ENCODE peak calls at places on chromosomes 11 and 22, in seven cellular contexts. One of them, this sample, is unnamed.

GRCh38 chr11:100902454-100903141 is 215.5 kb downstream of the ARHGAP42 start:
- DNase-seq in IMR-90: no peak
- DNase-seq in neuronal stem cell: no peak
- DNase-seq in H9: no peak
- DNase-seq in mesendoderm: no peak
- DNase-seq in mesenchymal stem cell: no peak
- DNase-seq in trophoblast cell: peak; percentile 7
- DNase-seq in this sample: no peak

GRCh38 chr11:16814410-16815046 is 76.1 kb downstream of the C11orf58 start:
- DNase-seq in IMR-90: no peak
- DNase-seq in neuronal stem cell: no peak
- DNase-seq in H9: no peak
- DNase-seq in mesendoderm: no peak
- DNase-seq in mesenchymal stem cell: no peak
- DNase-seq in trophoblast cell: no peak
- DNase-seq in this sample: no peak

GRCh38 chr11:83574516-83574915 is 288.3 kb upstream of the CCDC90B start:
- DNase-seq in IMR-90: peak; percentile 58
- DNase-seq in neuronal stem cell: no peak
- DNase-seq in H9: no peak
- DNase-seq in mesendoderm: peak; percentile 44
- DNase-seq in mesenchymal stem cell: peak; percentile 18
- DNase-seq in trophoblast cell: peak; percentile 7
- DNase-seq in this sample: no peak

GRCh38 chr22:38260760-38261477 is 11.9 kb downstream of the TMEM184B start:
- DNase-seq in IMR-90: peak; percentile 29
- DNase-seq in neuronal stem cell: peak; percentile 49
- DNase-seq in H9: no peak
- DNase-seq in mesendoderm: no peak
- DNase-seq in mesenchymal stem cell: no peak
- DNase-seq in trophoblast cell: no peak
- DNase-seq in this sample: no peak

GRCh38 chr11:62880231-62880802 is 379 bp upstream of the SLC3A2 start:
- DNase-seq in IMR-90: peak; percentile 88
- DNase-seq in neuronal stem cell: no peak
- DNase-seq in H9: no peak
- DNase-seq in mesendoderm: no peak
- DNase-seq in mesenchymal stem cell: peak; percentile 68
- DNase-seq in trophoblast cell: peak; percentile 32
- DNase-seq in this sample: no peak

GRCh38 chr22:45645526-45646414 is 25.9 kb upstream of the ATXN10 start:
- DNase-seq in IMR-90: peak; percentile 35
- DNase-seq in neuronal stem cell: peak; percentile 65
- DNase-seq in H9: peak; percentile 85
- DNase-seq in mesendoderm: peak; percentile 72
- DNase-seq in mesenchymal stem cell: peak; percentile 46
- DNase-seq in trophoblast cell: peak; percentile 79
- DNase-seq in this sample: no peak

GRCh38 chr11:113387605-113388211 is at the start of gene ANKK1:
- DNase-seq in IMR-90: no peak
- DNase-seq in neuronal stem cell: peak; percentile 29
- DNase-seq in H9: peak; percentile 87
- DNase-seq in mesendoderm: peak; percentile 77
- DNase-seq in mesenchymal stem cell: no peak
- DNase-seq in trophoblast cell: peak; percentile 39
- DNase-seq in this sample: peak; percentile 41

GRCh38 chr22:46737976-46738641 is at the start of gene CERK:
- DNase-seq in IMR-90: peak; percentile 62
- DNase-seq in neuronal stem cell: peak; percentile 56
- DNase-seq in H9: peak; percentile 61
- DNase-seq in mesendoderm: peak; percentile 69
- DNase-seq in mesenchymal stem cell: peak; percentile 81
- DNase-seq in trophoblast cell: peak; percentile 41
- DNase-seq in this sample: no peak

GRCh38 chr11:82267186-82267585 is 466.5 kb downstream of the FAM181B start:
- DNase-seq in IMR-90: no peak
- DNase-seq in neuronal stem cell: no peak
- DNase-seq in H9: no peak
- DNase-seq in mesendoderm: no peak
- DNase-seq in mesenchymal stem cell: no peak
- DNase-seq in trophoblast cell: no peak
- DNase-seq in this sample: no peak

GRCh38 chr11:133041165-133041564 is 491.1 kb downstream of the OPCML start:
- DNase-seq in IMR-90: no peak
- DNase-seq in neuronal stem cell: no peak
- DNase-seq in H9: no peak
- DNase-seq in mesendoderm: no peak
- DNase-seq in mesenchymal stem cell: no peak
- DNase-seq in trophoblast cell: no peak
- DNase-seq in this sample: no peak

GRCh38 chr11:71396548-71397123 is 51.6 kb downstream of the DHCR7 start:
- DNase-seq in IMR-90: no peak
- DNase-seq in neuronal stem cell: no peak
- DNase-seq in H9: no peak
- DNase-seq in mesendoderm: no peak
- DNase-seq in mesenchymal stem cell: no peak
- DNase-seq in trophoblast cell: no peak
- DNase-seq in this sample: no peak

GRCh38 chr11:129785383-129786111 is 30.1 kb upstream of the TMEM45B start:
- DNase-seq in IMR-90: peak; percentile 1
- DNase-seq in neuronal stem cell: no peak
- DNase-seq in H9: no peak
- DNase-seq in mesendoderm: peak; percentile 23
- DNase-seq in mesenchymal stem cell: no peak
- DNase-seq in trophoblast cell: peak; percentile 31
- DNase-seq in this sample: no peak

GRCh38 chr11:70243912-70244652 is 26.4 kb upstream of the PPFIA1 start:
- DNase-seq in IMR-90: no peak
- DNase-seq in neuronal stem cell: no peak
- DNase-seq in H9: no peak
- DNase-seq in mesendoderm: no peak
- DNase-seq in mesenchymal stem cell: peak; percentile 12
- DNase-seq in trophoblast cell: peak; percentile 83
- DNase-seq in this sample: no peak

GRCh38 chr22:42990131-42990838 is 24.7 kb downstream of the PACSIN2 start:
- DNase-seq in IMR-90: peak; percentile 89
- DNase-seq in neuronal stem cell: no peak
- DNase-seq in H9: no peak
- DNase-seq in mesendoderm: peak; percentile 80
- DNase-seq in mesenchymal stem cell: peak; percentile 86
- DNase-seq in trophoblast cell: peak; percentile 97
- DNase-seq in this sample: no peak

GRCh38 chr11:47123094-47123493 is 53.6 kb downstream of the ARFGAP2 start:
- DNase-seq in IMR-90: no peak
- DNase-seq in neuronal stem cell: no peak
- DNase-seq in H9: no peak
- DNase-seq in mesendoderm: no peak
- DNase-seq in mesenchymal stem cell: no peak
- DNase-seq in trophoblast cell: no peak
- DNase-seq in this sample: no peak

GRCh38 chr22:37559901-37560681 is at the start of gene CDC42EP1:
- DNase-seq in IMR-90: peak; percentile 36
- DNase-seq in neuronal stem cell: no peak
- DNase-seq in H9: peak; percentile 47
- DNase-seq in mesendoderm: peak; percentile 84
- DNase-seq in mesenchymal stem cell: peak; percentile 64
- DNase-seq in trophoblast cell: peak; percentile 53
- DNase-seq in this sample: no peak

GRCh38 chr11:125976156-125976555 is 30.3 kb downstream of the VSIG10L2 start:
- DNase-seq in IMR-90: no peak
- DNase-seq in neuronal stem cell: no peak
- DNase-seq in H9: no peak
- DNase-seq in mesendoderm: no peak
- DNase-seq in mesenchymal stem cell: no peak
- DNase-seq in trophoblast cell: no peak
- DNase-seq in this sample: no peak

GRCh38 chr11:125975634-125976033 is 29.8 kb downstream of the VSIG10L2 start:
- DNase-seq in IMR-90: no peak
- DNase-seq in neuronal stem cell: no peak
- DNase-seq in H9: no peak
- DNase-seq in mesendoderm: no peak
- DNase-seq in mesenchymal stem cell: no peak
- DNase-seq in trophoblast cell: no peak
- DNase-seq in this sample: no peak

GRCh38 chr11:125978778-125979378 is 33.0 kb downstream of the VSIG10L2 start:
- DNase-seq in IMR-90: no peak
- DNase-seq in neuronal stem cell: no peak
- DNase-seq in H9: no peak
- DNase-seq in mesendoderm: no peak
- DNase-seq in mesenchymal stem cell: no peak
- DNase-seq in trophoblast cell: no peak
- DNase-seq in this sample: no peak

GRCh38 chr11:125978171-125978570 is 32.3 kb downstream of the VSIG10L2 start:
- DNase-seq in IMR-90: no peak
- DNase-seq in neuronal stem cell: no peak
- DNase-seq in H9: no peak
- DNase-seq in mesendoderm: no peak
- DNase-seq in mesenchymal stem cell: no peak
- DNase-seq in trophoblast cell: no peak
- DNase-seq in this sample: no peak

DNA sequence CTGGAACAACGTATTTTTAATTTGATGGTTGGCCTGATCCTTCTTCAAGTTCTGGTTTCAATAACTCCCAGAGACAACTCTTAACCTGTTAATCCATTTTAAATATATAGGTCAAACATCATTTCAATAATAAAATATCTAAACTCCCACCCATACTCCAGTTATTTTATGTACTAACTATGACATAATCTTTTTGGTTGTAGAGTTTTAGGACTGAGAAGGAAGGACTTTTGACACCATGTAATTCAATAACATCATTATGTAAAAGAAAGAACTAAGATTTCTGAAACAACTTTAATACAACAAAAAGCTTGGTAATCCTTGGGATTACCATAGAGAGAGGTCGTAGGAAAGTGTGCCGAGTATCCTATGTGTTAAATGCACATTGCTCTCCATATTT is 31.5 kb downstream of the VSIG10L2 start:
- DNase-seq in IMR-90: no peak
- DNase-seq in neuronal stem cell: no peak
- DNase-seq in H9: no peak
- DNase-seq in mesendoderm: no peak
- DNase-seq in mesenchymal stem cell: no peak
- DNase-seq in trophoblast cell: no peak
- DNase-seq in this sample: no peak
- H3K23ac ChIP-seq in IMR-90: no peak overlapping the region
- H3K23ac ChIP-seq in neuronal stem cell: no peak overlapping the region
- H3K23ac ChIP-seq in H9: no peak overlapping the region
- H3K23ac ChIP-seq in mesendoderm: no peak overlapping the region
- H3K23ac ChIP-seq in mesenchymal stem cell: no peak overlapping the region
- H3K23ac ChIP-seq in trophoblast cell: no peak overlapping the region
- H3K23ac ChIP-seq in this sample: no peak overlapping the region

DNA sequence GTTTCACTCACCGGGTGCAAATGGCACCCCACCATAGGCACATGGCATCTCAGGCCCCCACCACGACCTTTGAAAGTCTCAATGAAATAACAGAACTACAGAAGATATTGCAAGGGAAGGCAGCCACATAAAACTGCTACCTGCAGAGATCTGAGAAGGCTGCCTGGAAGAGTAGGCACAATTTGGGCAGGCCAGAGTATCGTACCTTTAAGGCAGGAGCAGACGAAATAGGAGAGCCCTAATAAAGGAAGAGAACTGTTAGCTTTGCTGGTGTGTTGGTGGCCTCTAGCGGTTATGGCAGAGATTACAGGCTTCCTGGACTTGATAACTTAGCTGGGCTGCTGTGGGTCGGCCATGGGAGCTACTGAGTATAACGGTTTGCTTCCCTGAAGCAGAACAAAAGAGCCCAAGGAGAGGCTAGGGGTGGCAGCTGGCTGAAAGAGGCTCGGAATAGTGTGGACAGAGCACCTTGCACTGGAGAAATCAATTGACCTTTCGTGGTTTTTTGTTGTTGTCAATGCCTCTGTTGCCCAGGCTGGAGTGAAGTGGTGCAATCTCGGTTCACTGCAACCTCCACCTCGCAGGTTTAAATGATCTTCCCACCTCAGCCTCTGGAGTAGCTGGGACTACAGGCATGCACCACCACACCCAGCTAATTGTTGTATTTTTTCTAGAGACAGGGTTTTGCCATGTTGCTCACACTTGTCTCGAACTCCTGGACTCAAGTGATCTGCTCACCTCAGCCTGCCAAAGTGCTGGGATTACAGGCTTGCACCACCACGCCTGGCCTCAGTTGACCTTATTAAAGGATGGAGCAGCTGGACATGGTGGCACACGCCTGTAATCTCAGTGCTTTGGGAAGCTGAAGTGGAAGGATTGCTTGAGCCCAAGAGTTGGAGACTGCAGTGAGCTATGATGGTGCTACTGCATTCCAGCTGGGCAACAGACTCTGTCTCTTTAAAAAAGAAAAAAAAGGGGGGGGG is 4.8 kb downstream of the SDF2L1 start:
- DNase-seq in IMR-90: peak; percentile 74
- DNase-seq in neuronal stem cell: peak; percentile 78
- DNase-seq in H9: peak; percentile 77
- DNase-seq in mesendoderm: peak; percentile 88
- DNase-seq in mesenchymal stem cell: peak; percentile 84
- DNase-seq in trophoblast cell: peak; percentile 95
- DNase-seq in this sample: no peak
- H3K23ac ChIP-seq in IMR-90: no peak overlapping the region
- H3K23ac ChIP-seq in neuronal stem cell: peak overlapping the region; percentile 3
- H3K23ac ChIP-seq in H9: no peak overlapping the region
- H3K23ac ChIP-seq in mesendoderm: no peak overlapping the region
- H3K23ac ChIP-seq in mesenchymal stem cell: peak overlapping the region; percentile 26
- H3K23ac ChIP-seq in trophoblast cell: no peak overlapping the region
- H3K23ac ChIP-seq in this sample: no peak overlapping the region

GRCh38 chr11:2415601-2416380 is 15.2 kb downstream of the TSSC4 start:
- DNase-seq in IMR-90: no peak
- DNase-seq in neuronal stem cell: no peak
- DNase-seq in H9: peak; percentile 44
- DNase-seq in mesendoderm: no peak
- DNase-seq in mesenchymal stem cell: no peak
- DNase-seq in trophoblast cell: no peak
- DNase-seq in this sample: no peak
- H3K23ac ChIP-seq in IMR-90: no peak overlapping the region
- H3K23ac ChIP-seq in neuronal stem cell: peak overlapping the region; percentile 65
- H3K23ac ChIP-seq in H9: no peak overlapping the region
- H3K23ac ChIP-seq in mesendoderm: no peak overlapping the region
- H3K23ac ChIP-seq in mesenchymal stem cell: no peak overlapping the region
- H3K23ac ChIP-seq in trophoblast cell: no peak overlapping the region
- H3K23ac ChIP-seq in this sample: no peak overlapping the region

GRCh38 chr11:91141655-91142054 is 918.8 kb upstream of the CHORDC1 start:
- DNase-seq in IMR-90: no peak
- DNase-seq in neuronal stem cell: no peak
- DNase-seq in H9: no peak
- DNase-seq in mesendoderm: no peak
- DNase-seq in mesenchymal stem cell: no peak
- DNase-seq in trophoblast cell: no peak
- DNase-seq in this sample: no peak

GRCh38 chr11:91133361-91133760 is 910.5 kb upstream of the CHORDC1 start:
- DNase-seq in IMR-90: peak; percentile 43
- DNase-seq in neuronal stem cell: no peak
- DNase-seq in H9: no peak
- DNase-seq in mesendoderm: peak; percentile 32
- DNase-seq in mesenchymal stem cell: no peak
- DNase-seq in trophoblast cell: no peak
- DNase-seq in this sample: no peak

DNA sequence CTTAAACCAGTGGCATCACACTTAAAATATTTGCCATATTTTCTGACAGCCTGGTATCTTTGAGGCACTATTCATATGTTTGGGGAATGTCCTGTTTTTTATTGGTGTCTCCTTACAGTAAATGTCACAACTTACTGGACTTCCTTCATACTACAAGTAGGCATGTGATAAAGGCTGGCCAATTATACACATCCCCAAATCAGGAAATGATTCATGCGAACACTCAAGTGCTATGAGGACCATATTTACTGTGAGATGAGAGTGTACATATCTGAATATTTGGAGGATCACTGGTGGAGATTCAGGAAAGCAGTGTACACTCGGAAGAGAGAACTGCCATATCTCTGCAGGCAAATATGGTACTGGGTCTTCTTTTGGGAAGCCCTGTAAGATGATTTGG is 913.8 kb upstream of the CHORDC1 start:
- DNase-seq in IMR-90: peak; percentile 7
- DNase-seq in neuronal stem cell: no peak
- DNase-seq in H9: no peak
- DNase-seq in mesendoderm: no peak
- DNase-seq in mesenchymal stem cell: peak; percentile 9
- DNase-seq in trophoblast cell: no peak
- DNase-seq in this sample: no peak
- H3K23ac ChIP-seq in IMR-90: no peak overlapping the region
- H3K23ac ChIP-seq in neuronal stem cell: no peak overlapping the region
- H3K23ac ChIP-seq in H9: no peak overlapping the region
- H3K23ac ChIP-seq in mesendoderm: no peak overlapping the region
- H3K23ac ChIP-seq in mesenchymal stem cell: no peak overlapping the region
- H3K23ac ChIP-seq in trophoblast cell: no peak overlapping the region
- H3K23ac ChIP-seq in this sample: no peak overlapping the region